ENCODE peak calls at places on chromosomes 16 and 17, in nine cellular contexts. Y is NCI-H2171 treated with DMSO at 0.1 percent for 48 hours; L is NCI-H1105; C is tibial artery; B is substantia nigra; I is uterus; H is T-helper 1 cell; A is nucleus accumbens; M is activated CD8-positive, alpha-beta memory T cell treated with anti-CD3 and anti-CD28 coated beads for 1 hour. R is an unnamed sample.

GRCh38 chr17:45374501-45374900 is 57.7 kb upstream of the MAP3K14 start:
- DNase-seq in H (no peak), I (no peak), C (no peak), A (no peak), M (no peak), B (no peak), Y (no peak), L (no peak), R (no peak)

GRCh38 chr16:31052131-31052530 is 18.8 kb downstream of the STX4 start:
- DNase-seq in C (peak), I (no peak), B (no peak), Y (no peak), L (no peak), A (no peak), H (no peak), M (no peak), R (no peak)

GRCh38 chr17:65051922-65052321 is 4.6 kb downstream of the GNA13 start:
- DNase-seq in H (no peak), L (no peak), I (no peak), C (no peak), M (no peak), B (no peak), A (no peak), Y (no peak), R (no peak)

GRCh38 chr16:15482068-15482747 is 47.8 kb downstream of the BMERB1 start:
- DNase-seq in B (no peak), H (no peak), M (no peak), A (peak), C (no peak), Y (peak), I (peak), L (no peak), R (no peak)

GRCh38 chr17:58764373-58764772 is 8.7 kb downstream of the PPM1E start:
- DNase-seq in B (no peak), I (no peak), A (no peak), H (no peak), C (no peak), L (no peak), M (no peak), Y (no peak), R (no peak)

GRCh38 chr16:85798901-85799496 is 345 bp downstream of the EMC8 start:
- DNase-seq in I (no peak), B (no peak), L (no peak), M (no peak), C (no peak), H (peak), A (no peak), Y (peak), R (peak)

GRCh38 chr17:48011405-48012150 is 26.0 kb downstream of the COPZ2 start:
- DNase-seq in M (no peak), Y (peak), C (no peak), L (peak), B (no peak), A (no peak), I (no peak), H (no peak), R (peak)

GRCh38 chr16:73028721-73029361 is 19.1 kb downstream of the ZFHX3 start:
- DNase-seq in M (no peak), C (no peak), H (no peak), I (no peak), A (no peak), Y (no peak), L (no peak), B (no peak), R (no peak)

GRCh38 chr17:9424071-9424640 is 151.5 kb downstream of the STX8 start:
- DNase-seq in M (no peak), Y (no peak), I (no peak), L (no peak), B (no peak), A (no peak), H (no peak), C (no peak), R (no peak)

GRCh38 chr17:42438600-42439567 is 15.8 kb upstream of the CAVIN1 start:
- DNase-seq in H (no peak), A (no peak), L (no peak), C (no peak), Y (peak), M (no peak), I (no peak), B (no peak), R (no peak)

GRCh38 chr16:53355064-53355463 is 79.2 kb upstream of the RBL2 start:
- DNase-seq in H (no peak), B (no peak), A (no peak), C (no peak), L (no peak), I (no peak), M (no peak), Y (no peak), R (no peak)

GRCh38 chr16:89190150-89190958 is 10.0 kb downstream of the SLC22A31 start:
- DNase-seq in I (no peak), M (no peak), Y (no peak), B (no peak), A (no peak), C (no peak), L (no peak), H (no peak), R (no peak)

GRCh38 chr17:4583796-4584124 is 569 bp upstream of the SMTNL2 start:
- DNase-seq in H (no peak), B (no peak), L (peak), M (no peak), Y (peak), A (no peak), I (no peak), C (no peak), R (no peak)

GRCh38 chr17:9003355-9004131 is 17.8 kb upstream of the NTN1 start:
- DNase-seq in M (no peak), A (no peak), I (no peak), H (no peak), L (no peak), B (no peak), Y (no peak), C (no peak), R (no peak)

GRCh38 chr17:50835563-50836231 is at the start of gene WFIKKN2:
- DNase-seq in L (no peak), Y (no peak), H (no peak), I (no peak), B (no peak), C (no peak), A (no peak), M (no peak), R (no peak)

GRCh38 chr17:50181155-50181554 is 15.3 kb downstream of the SGCA start:
- DNase-seq in I (no peak), M (no peak), Y (no peak), C (no peak), A (peak), B (peak), H (no peak), L (no peak), R (no peak)

GRCh38 chr16:30084816-30085159 is 6.9 kb downstream of the TBX6 start:
- DNase-seq in B (no peak), C (peak), I (peak), L (no peak), H (no peak), A (no peak), Y (no peak), M (no peak), R (no peak)

GRCh38 chr16:85238233-85238647 is 126.0 kb upstream of the CIBAR2 start:
- DNase-seq in B (no peak), A (no peak), C (peak), I (peak), Y (peak), M (no peak), H (no peak), L (no peak), R (no peak)

GRCh38 chr17:80861892-80862291 is 129.7 kb upstream of the CHMP6 start:
- DNase-seq in L (peak), A (no peak), I (no peak), C (no peak), H (peak), M (no peak), Y (peak), B (peak), R (no peak)

GRCh38 chr17:40320771-40321501 is 12.0 kb downstream of the RARA start:
- DNase-seq in Y (peak), I (peak), H (peak), M (no peak), A (no peak), L (no peak), B (no peak), C (peak), R (peak)